ENCODE peak calls at places on chromosomes 6 and 20, in seven cellular contexts. L is stimulated activated CD8-positive, alpha-beta memory T cell treated with anti-CD3 and anti-CD28 coated beads, Interleukin-12 subunit alpha, Interleukin-12 subunit beta, amount 100 ng/mL, for 1 hour; Y is skeletal muscle cell; B is WTC11; M is DMS153; G is caudate nucleus; E is activated T-cell treated with anti-CD3 and anti-CD28 coated beads, Interleukin-2, amount 50 U/mL, for 1 hour. W is an unnamed sample.

GRCh38 chr6:39088331-39088730 is 26.7 kb downstream of the SAYSD1 start:
- DNase-seq in L (no peak), Y (peak; percentile 45), B (peak; percentile 75), M (no peak), G (no peak), E (no peak), W (no peak)

GRCh38 chr6:127051571-127052260 is 66.8 kb upstream of the RSPO3 start:
- DNase-seq in L (no peak), Y (peak; percentile 57), B (no peak), M (no peak), G (no peak), E (no peak), W (no peak)

GRCh38 chr6:25446815-25447569 is 167.8 kb downstream of the CARMIL1 start:
- DNase-seq in L (no peak), Y (no peak), B (no peak), M (no peak), G (no peak), E (no peak), W (no peak)

GRCh38 chr6:106315765-106316375 is 9.7 kb downstream of the ATG5 start:
- DNase-seq in L (no peak), Y (no peak), B (no peak), M (peak; percentile 42), G (no peak), E (no peak), W (no peak)

GRCh38 chr6:114008331-114008730 is 37.4 kb upstream of the HDAC2 start:
- DNase-seq in L (no peak), Y (no peak), B (no peak), M (no peak), G (no peak), E (no peak), W (no peak)

GRCh38 chr6:13526718-13527668 is 39.6 kb upstream of the GFOD1 start:
- DNase-seq in L (no peak), Y (no peak), B (no peak), M (peak; percentile 73), G (no peak), E (no peak), W (no peak)

GRCh38 chr20:11783102-11783861 is 134.4 kb upstream of the BTBD3 start:
- DNase-seq in L (no peak), Y (no peak), B (no peak), M (no peak), G (no peak), E (no peak), W (no peak)

GRCh38 chr6:128098000-128098581 is 197.2 kb upstream of the THEMIS start:
- DNase-seq in L (no peak), Y (no peak), B (no peak), M (no peak), G (no peak), E (no peak), W (no peak)

GRCh38 chr20:1381753-1382591 is 10.9 kb downstream of the FKBP1A start:
- DNase-seq in L (no peak), Y (no peak), B (no peak), M (no peak), G (no peak), E (no peak), W (no peak)

GRCh38 chr6:128519132-128519930 is 1.1 kb downstream of the PTPRK start:
- DNase-seq in L (no peak), Y (no peak), B (peak; percentile 67), M (peak; percentile 48), G (peak; percentile 75), E (peak; percentile 53), W (peak; percentile 5)

GRCh38 chr6:144899161-144899560 is 614.0 kb downstream of the UTRN start:
- DNase-seq in L (no peak), Y (peak; percentile 74), B (no peak), M (no peak), G (no peak), E (no peak), W (no peak)

GRCh38 chr6:46734867-46735719 is at the start of gene PLA2G7:
- DNase-seq in L (no peak), Y (no peak), B (peak; percentile 65), M (no peak), G (peak; percentile 54), E (no peak), W (no peak)

GRCh38 chr6:87436435-87436834 is 28.7 kb downstream of the CFAP206 start:
- DNase-seq in L (peak; percentile 7), Y (peak; percentile 38), B (peak; percentile 72), M (no peak), G (no peak), E (peak; percentile 29), W (peak; percentile 1)

GRCh38 chr20:35145141-35145564 is 2.0 kb downstream of the EDEM2 start:
- DNase-seq in L (no peak), Y (no peak), B (no peak), M (peak; percentile 40), G (no peak), E (no peak), W (no peak)

W was measured in activated T-helper 9 cell treated with anti-CD3 and anti-CD28 coated beads, Interleukin-2, amount 50 U/mL, for 16 hours.